ENCODE peak calls at places on chromosomes 4 and X, in four cellular contexts. I is GM23338, V is GM23248, F is HCT116. N is an unnamed sample.

GRCh38 chr4:105555409-105555808 is 3.0 kb downstream of the ARHGEF38 start:
- DNase-seq in I (peak; percentile 97), V (no peak), F (no peak), N (no peak)

GRCh38 chrX:11416600-11416999 is 123.4 kb downstream of the AMELX start:
- DNase-seq in I (no peak), V (no peak), F (no peak), N (no peak)

GRCh38 chrX:133668225-133668931 is 253.1 kb upstream of the GPC4 start:
- DNase-seq in I (no peak), V (peak; percentile 25), F (no peak), N (no peak)

GRCh38 chrX:26747877-26748276 is 531.9 kb downstream of the MAGEB5 start:
- DNase-seq in I (no peak), V (no peak), F (no peak), N (no peak)

GRCh38 chrX:134741801-134742200 is 83.5 kb upstream of the PLAC1 start:
- DNase-seq in I (no peak), V (no peak), F (no peak), N (no peak)

GRCh38 chr4:33060873-33061542 is 2340.8 kb downstream of the PCDH7 start:
- DNase-seq in I (peak; percentile 91), V (peak; percentile 74), F (peak; percentile 68), N (peak; percentile 41)

GRCh38 chrX:28590394-28590793 is 3.1 kb downstream of the IL1RAPL1 start:
- DNase-seq in I (no peak), V (no peak), F (no peak), N (no peak)

GRCh38 chr4:39151120-39151713 is 31.1 kb upstream of the WDR19 start:
- DNase-seq in I (no peak), V (peak; percentile 48), F (no peak), N (peak; percentile 65)

GRCh38 chr4:57329279-57329678 is 219.1 kb upstream of the IGFBP7 start:
- DNase-seq in I (no peak), V (no peak), F (no peak), N (no peak)

GRCh38 chr4:164212134-164212533 is 541.8 kb upstream of the SMIM31 start:
- DNase-seq in I (no peak), V (peak; percentile 7), F (no peak), N (no peak)

DNA sequence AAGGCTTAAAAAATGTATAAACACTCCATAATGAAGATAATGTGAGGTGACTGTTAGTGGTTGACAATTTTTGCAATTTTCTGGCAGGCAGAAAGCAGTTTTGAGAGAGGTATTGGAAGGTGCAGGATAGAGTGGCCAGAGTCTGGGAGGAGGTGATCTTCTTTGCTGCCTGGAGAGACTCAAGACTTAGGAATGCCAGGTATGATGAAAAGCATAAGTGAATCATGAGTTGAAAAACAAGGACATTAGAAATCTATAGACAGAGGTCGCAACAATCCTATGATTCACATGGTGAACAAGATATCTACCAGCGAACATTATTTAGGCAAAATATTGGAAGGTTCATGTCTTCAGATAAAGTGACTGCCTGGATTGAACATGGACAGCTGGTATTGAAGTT is 118.5 kb downstream of the CFAP299 start:
- DNase-seq in I (no peak), V (peak; percentile 17), F (peak; percentile 2), N (no peak)
- H2AFZ ChIP-seq in I (no peak overlapping the region), V (no peak overlapping the region), F (no peak overlapping the region), N (no peak overlapping the region)

DNA sequence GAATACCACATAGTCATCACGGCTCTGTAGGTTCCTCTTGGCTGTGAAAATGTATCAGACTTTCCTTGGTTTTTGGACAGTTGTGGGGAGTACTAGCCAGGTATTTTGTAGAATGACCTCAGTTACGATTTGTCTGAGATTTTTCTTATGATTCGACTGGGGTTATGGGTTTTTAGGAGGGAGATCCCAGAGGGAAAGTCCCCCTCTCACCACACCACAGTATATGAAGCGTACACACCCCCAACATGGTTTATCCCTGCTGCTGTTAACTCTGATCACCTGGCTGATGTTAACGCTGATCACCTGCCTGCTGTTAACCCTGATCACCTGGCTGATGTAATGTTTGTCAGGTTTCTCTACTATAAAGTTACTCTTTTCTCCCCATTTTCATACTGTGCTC is 72.6 kb downstream of the ANAPC4 start:
- DNase-seq in I (no peak), V (no peak), F (no peak), N (no peak)
- TF ChIP-seq EZH2phosphoT487 in I (no peak), V (no peak), F (no peak), N (no peak)

GRCh38 chr4:2415213-2415612 is 3.2 kb downstream of the ZFYVE28 start:
- DNase-seq in I (no peak), V (no peak), F (no peak), N (no peak)

GRCh38 chr4:2411786-2412510 is 6.5 kb downstream of the ZFYVE28 start:
- DNase-seq in I (no peak), V (no peak), F (no peak), N (no peak)

GRCh38 chr4:2413821-2414610 is 4.4 kb downstream of the ZFYVE28 start:
- DNase-seq in I (peak; percentile 63), V (peak; percentile 22), F (no peak), N (no peak)

GRCh38 chr4:2412885-2413716 is 5.3 kb downstream of the ZFYVE28 start:
- DNase-seq in I (peak; percentile 92), V (peak; percentile 97), F (peak; percentile 88), N (peak; percentile 39)

GRCh38 chr4:2412534-2412884 is 5.9 kb downstream of the ZFYVE28 start:
- DNase-seq in I (no peak), V (no peak), F (no peak), N (peak; percentile 20)
- H2AFZ ChIP-seq in I (peak overlapping the region; percentile 67), V (peak overlapping the region; percentile 77), F (no peak overlapping the region), N (peak overlapping the region; percentile 50)

DNA sequence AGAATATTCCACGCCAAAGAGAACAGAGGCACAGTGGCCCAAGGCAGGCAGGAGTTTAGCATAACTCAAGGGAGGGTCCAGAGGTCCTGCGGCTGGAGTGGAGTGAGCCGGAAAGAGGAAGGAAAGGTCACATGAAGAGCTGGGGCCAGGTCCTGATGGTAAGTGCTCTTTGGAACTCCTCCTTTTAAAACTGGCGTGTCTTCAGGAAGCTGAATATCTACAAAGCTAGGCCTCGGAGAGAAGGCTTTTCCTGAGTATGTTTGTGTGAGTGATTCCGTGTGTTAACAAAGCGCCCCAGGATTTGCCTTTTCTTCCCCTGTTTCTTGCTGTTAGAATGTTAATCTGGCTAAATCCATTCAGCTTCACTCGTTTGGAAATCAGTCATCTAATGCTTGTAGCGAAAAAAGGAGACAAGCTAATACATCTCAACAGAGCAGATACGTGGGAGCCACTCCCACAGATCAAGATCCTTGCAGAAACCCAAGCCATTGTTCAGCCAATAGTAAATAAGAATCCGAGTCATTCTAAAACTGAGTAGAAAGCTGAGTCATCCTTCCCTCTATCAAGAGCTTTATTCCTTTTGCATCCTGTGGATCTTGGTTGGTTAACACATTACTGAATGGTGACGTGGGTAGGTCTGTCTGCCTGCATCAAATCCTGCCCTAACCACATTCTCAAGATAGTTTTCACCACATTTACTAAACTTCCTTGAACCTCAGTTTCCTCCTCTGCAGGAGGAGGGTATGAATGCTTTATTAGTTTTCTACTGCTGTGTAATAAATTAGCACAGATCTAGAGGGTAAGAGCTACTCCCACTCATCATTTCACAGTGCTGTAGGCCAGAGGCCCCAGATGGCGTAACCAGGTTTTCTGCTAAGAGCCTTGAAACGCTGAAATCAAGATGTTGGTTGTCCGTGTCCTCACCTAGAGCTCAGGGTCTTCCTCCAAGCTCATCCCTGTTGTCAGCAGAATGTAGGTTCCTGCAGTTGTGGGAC is 43.2 kb upstream of the RBM47 start:
- DNase-seq in I (peak; percentile 69), V (peak; percentile 93), F (peak; percentile 78), N (no peak)
- TF ChIP-seq EZH2phosphoT487 in I (no peak), V (no peak), F (no peak), N (no peak)

GRCh38 chr4:175540732-175541131 is 271.3 kb downstream of the GPM6A start:
- DNase-seq in I (no peak), V (no peak), F (no peak), N (no peak)
- H2AFZ ChIP-seq in I (no peak overlapping the region), V (no peak overlapping the region), F (peak overlapping the region; percentile 86), N (no peak overlapping the region)

N was measured in OCI-LY7.